ENCODE peak calls at places on chromosomes 2 and 18, in seven cellular contexts. O is esophagus squamous epithelium, Q is body of pancreas, Z is GM12891, A is sigmoid colon, V is H54, Y is heart left ventricle. R is an unnamed sample.

GRCh38 chr2:231176061-231176460 is 22.4 kb upstream of the ARMC9 start:
- DNase-seq in O (no peak), Q (no peak), Z (no peak), A (no peak), V (no peak), Y (no peak), R (no peak)

GRCh38 chr2:107633580-107634147 is 193.0 kb upstream of the RGPD4 start:
- DNase-seq in O (no peak), Q (no peak), Z (no peak), A (no peak), V (peak), Y (no peak), R (no peak)

GRCh38 chr2:207133862-207134519 is 31.8 kb downstream of the KLF7 start:
- DNase-seq in O (no peak), Q (peak), Z (no peak), A (peak), V (peak), Y (peak), R (peak)

GRCh38 chr2:240599141-240599583 is 12.6 kb downstream of the CAPN10 start:
- DNase-seq in O (no peak), Q (no peak), Z (no peak), A (peak), V (no peak), Y (no peak), R (peak)

GRCh38 chr2:216713691-216714411 is 18.5 kb upstream of the IGFBP5 start:
- DNase-seq in O (no peak), Q (no peak), Z (no peak), A (peak), V (peak), Y (peak), R (peak)

GRCh38 chr2:7694066-7695000 is 777.1 kb downstream of the RNF144A start:
- DNase-seq in O (no peak), Q (no peak), Z (no peak), A (no peak), V (no peak), Y (no peak), R (no peak)

GRCh38 chr2:191165190-191165643 is 14.4 kb upstream of the STAT4 start:
- DNase-seq in O (no peak), Q (peak), Z (no peak), A (no peak), V (no peak), Y (no peak), R (no peak)

GRCh38 chr2:160252278-160252887 is 52.3 kb upstream of the ITGB6 start:
- DNase-seq in O (no peak), Q (no peak), Z (no peak), A (no peak), V (no peak), Y (no peak), R (no peak)

GRCh38 chr2:2256011-2256410 is 75.1 kb downstream of the MYT1L start:
- DNase-seq in O (no peak), Q (no peak), Z (no peak), A (no peak), V (no peak), Y (no peak), R (no peak)

GRCh38 chr2:215531284-215531683 is 95.4 kb upstream of the FN1 start:
- DNase-seq in O (no peak), Q (no peak), Z (no peak), A (no peak), V (no peak), Y (no peak), R (no peak)

GRCh38 chr2:218448934-218449333 is 30.0 kb downstream of the VIL1 start:
- DNase-seq in O (no peak), Q (no peak), Z (no peak), A (no peak), V (peak), Y (no peak), R (no peak)

GRCh38 chr2:153967248-153967973 is 95.7 kb downstream of the GALNT13 start:
- DNase-seq in O (no peak), Q (no peak), Z (no peak), A (no peak), V (no peak), Y (no peak), R (no peak)

GRCh38 chr2:41782306-41783158 is 265.3 kb upstream of the PKDCC start:
- DNase-seq in O (no peak), Q (no peak), Z (peak), A (no peak), V (peak), Y (no peak), R (no peak)

GRCh38 chr2:239223330-239224248 is 177.2 kb downstream of the HDAC4 start:
- DNase-seq in O (no peak), Q (peak), Z (no peak), A (peak), V (no peak), Y (no peak), R (peak)

GRCh38 chr18:79857082-79857661 is 59.4 kb downstream of the KCNG2 start:
- DNase-seq in O (no peak), Q (peak), Z (no peak), A (no peak), V (no peak), Y (no peak), R (no peak)

GRCh38 chr2:32802877-32803276 is 143.9 kb upstream of the LTBP1 start:
- DNase-seq in O (no peak), Q (no peak), Z (no peak), A (no peak), V (no peak), Y (no peak), R (no peak)

GRCh38 chr18:4557502-4557901 is 102.4 kb upstream of the DLGAP1 start:
- DNase-seq in O (no peak), Q (no peak), Z (no peak), A (no peak), V (no peak), Y (no peak), R (no peak)

GRCh38 chr18:22176622-22177495 is 7.5 kb downstream of the GATA6 start:
- DNase-seq in O (no peak), Q (no peak), Z (no peak), A (no peak), V (no peak), Y (no peak), R (no peak)

GRCh38 chr18:50327983-50328382 is 40.5 kb upstream of the CXXC1 start:
- DNase-seq in O (no peak), Q (no peak), Z (no peak), A (no peak), V (no peak), Y (no peak), R (no peak)

GRCh38 chr2:106095478-106096392 is 98.4 kb downstream of the UXS1 start:
- DNase-seq in O (no peak), Q (no peak), Z (no peak), A (no peak), V (no peak), Y (no peak), R (no peak)

GRCh38 chr2:237222178-237222577 is 136.5 kb downstream of the COPS8 start:
- DNase-seq in O (no peak), Q (no peak), Z (no peak), A (no peak), V (no peak), Y (no peak), R (no peak)

GRCh38 chr2:48912110-48912509 is 156.6 kb upstream of the LHCGR start:
- DNase-seq in O (no peak), Q (no peak), Z (no peak), A (no peak), V (no peak), Y (no peak), R (no peak)

GRCh38 chr2:63697160-63697559 is 108.4 kb downstream of the MDH1 start:
- DNase-seq in O (no peak), Q (no peak), Z (no peak), A (no peak), V (no peak), Y (no peak), R (no peak)

GRCh38 chr2:195304310-195304709 is 352.7 kb upstream of the SLC39A10 start:
- DNase-seq in O (no peak), Q (no peak), Z (no peak), A (no peak), V (no peak), Y (no peak), R (no peak)

GRCh38 chr18:70490008-70490933 is 201.4 kb downstream of the SOCS6 start:
- DNase-seq in O (no peak), Q (peak), Z (no peak), A (no peak), V (no peak), Y (no peak), R (no peak)

GRCh38 chr2:38098351-38099095 is 22.6 kb upstream of the CYP1B1 start:
- DNase-seq in O (no peak), Q (no peak), Z (no peak), A (no peak), V (no peak), Y (no peak), R (no peak)

GRCh38 chr2:63587814-63588384 is 378 bp downstream of the WDPCP start:
- DNase-seq in O (no peak), Q (no peak), Z (no peak), A (no peak), V (no peak), Y (no peak), R (no peak)

GRCh38 chr18:23871410-23871809 is 143.1 kb upstream of the TTC39C start:
- DNase-seq in O (no peak), Q (no peak), Z (peak), A (no peak), V (no peak), Y (peak), R (no peak)

GRCh38 chr2:126657146-126657635 is 1.2 kb downstream of the GYPC start:
- DNase-seq in O (no peak), Q (peak), Z (no peak), A (peak), V (peak), Y (peak), R (peak)

GRCh38 chr2:237689569-237690131 is 62.3 kb downstream of the LRRFIP1 start:
- DNase-seq in O (no peak), Q (peak), Z (no peak), A (peak), V (no peak), Y (no peak), R (peak)

GRCh38 chr2:204024503-204024902 is 87.9 kb downstream of the ICOS start:
- DNase-seq in O (no peak), Q (no peak), Z (no peak), A (no peak), V (no peak), Y (no peak), R (peak)

GRCh38 chr2:231469568-231469920 is 5.3 kb upstream of the NCL start:
- DNase-seq in O (no peak), Q (no peak), Z (no peak), A (no peak), V (no peak), Y (no peak), R (no peak)

GRCh38 chr2:158926478-158926948 is 41.9 kb upstream of the TANC1 start:
- DNase-seq in O (no peak), Q (no peak), Z (no peak), A (no peak), V (no peak), Y (no peak), R (no peak)

GRCh38 chr2:216925632-216926366 is 65.9 kb upstream of the TNP1 start:
- DNase-seq in O (no peak), Q (no peak), Z (no peak), A (no peak), V (no peak), Y (no peak), R (no peak)

GRCh38 chr2:226159875-226160479 is 639.6 kb downstream of the IRS1 start:
- DNase-seq in O (no peak), Q (no peak), Z (no peak), A (no peak), V (no peak), Y (no peak), R (no peak)

GRCh38 chr18:475202-475624 is 25.3 kb downstream of the COLEC12 start:
- DNase-seq in O (no peak), Q (no peak), Z (no peak), A (peak), V (peak), Y (no peak), R (no peak)

GRCh38 chr2:165293439-165294420 is 54.5 kb downstream of the SCN2A start:
- DNase-seq in O (no peak), Q (peak), Z (peak), A (no peak), V (peak), Y (no peak), R (peak)

GRCh38 chr2:135849087-135849486 is 12.1 kb upstream of the LCT start:
- DNase-seq in O (no peak), Q (no peak), Z (no peak), A (no peak), V (no peak), Y (no peak), R (no peak)

GRCh38 chr2:135853401-135853800 is 16.4 kb upstream of the LCT start:
- DNase-seq in O (no peak), Q (no peak), Z (no peak), A (no peak), V (no peak), Y (no peak), R (no peak)

GRCh38 chr2:135850811-135851668 is 14.1 kb upstream of the LCT start:
- DNase-seq in O (no peak), Q (no peak), Z (no peak), A (no peak), V (no peak), Y (no peak), R (no peak)

GRCh38 chr2:135845997-135846396 is 9.0 kb upstream of the LCT start:
- DNase-seq in O (no peak), Q (no peak), Z (no peak), A (no peak), V (no peak), Y (no peak), R (no peak)

DNA sequence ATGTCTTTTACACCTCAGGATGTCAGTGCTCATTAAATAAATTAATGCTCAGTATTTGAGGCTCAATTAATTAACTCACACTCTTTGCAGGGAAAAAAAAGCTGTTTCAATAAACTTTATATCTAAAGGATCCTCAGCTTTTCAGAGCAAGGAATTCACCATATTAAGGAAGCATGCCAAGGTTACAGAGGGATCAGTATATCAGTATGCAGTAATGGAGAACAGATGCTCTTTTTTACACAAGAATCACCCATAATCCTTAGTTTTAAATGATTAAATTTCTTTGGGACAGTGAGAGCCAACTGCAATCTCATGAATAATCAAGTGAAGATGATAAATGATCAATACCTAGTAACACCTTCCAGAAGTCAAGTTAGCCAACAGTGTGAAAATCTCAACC is 14.9 kb upstream of the LCT start:
- DNase-seq in O (no peak), Q (no peak), Z (no peak), A (no peak), V (no peak), Y (no peak), R (no peak)
- TF ChIP-seq POLR2A in O (no peak), Q (no peak), Z (no peak), A (no peak), V (no peak), Y (no peak), R (no peak)

GRCh38 chr18:31204833-31205232 is 42.2 kb upstream of the DSC1 start:
- DNase-seq in O (no peak), Q (no peak), Z (no peak), A (no peak), V (no peak), Y (no peak), R (no peak)

GRCh38 chr18:31206064-31206463 is 43.4 kb upstream of the DSC1 start:
- DNase-seq in O (no peak), Q (no peak), Z (no peak), A (no peak), V (no peak), Y (no peak), R (no peak)

GRCh38 chr18:31209041-31209440 is 46.4 kb upstream of the DSC1 start:
- DNase-seq in O (no peak), Q (no peak), Z (no peak), A (no peak), V (no peak), Y (no peak), R (no peak)

GRCh38 chr18:31205273-31205672 is 42.6 kb upstream of the DSC1 start:
- DNase-seq in O (no peak), Q (no peak), Z (no peak), A (no peak), V (no peak), Y (no peak), R (no peak)

DNA sequence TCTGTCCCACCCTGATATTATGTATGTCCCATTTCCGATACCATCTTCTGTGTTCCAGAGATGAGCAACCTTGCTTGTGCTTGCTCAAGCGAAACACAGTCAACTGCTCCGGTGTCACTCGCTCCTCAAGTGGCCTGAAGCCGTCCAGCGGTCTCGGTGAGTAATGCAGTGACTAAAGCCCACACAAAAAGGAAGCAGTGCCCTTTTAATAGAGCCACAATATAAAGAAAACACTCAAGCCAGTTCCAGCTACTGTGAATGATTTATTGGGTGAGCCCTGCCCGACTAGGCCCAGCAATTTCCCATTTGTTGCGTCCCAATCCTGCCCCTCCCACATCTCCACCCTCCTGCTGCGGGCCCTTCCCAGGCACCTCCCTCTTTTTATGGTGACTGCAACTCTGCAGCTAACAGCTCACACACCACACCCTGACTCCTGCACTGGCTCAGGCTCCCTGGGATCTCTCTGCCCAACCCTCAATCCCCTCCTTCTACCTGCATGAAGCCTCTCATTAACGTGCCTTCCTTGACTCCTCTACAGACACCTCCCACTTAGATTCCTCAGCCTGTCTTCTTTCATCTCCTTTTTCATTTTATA is 44.2 kb upstream of the DSC1 start:
- DNase-seq in O (no peak), Q (peak), Z (peak), A (no peak), V (peak), Y (no peak), R (peak)
- TF ChIP-seq POLR2A in O (peak), Q (no peak), Z (no peak), A (no peak), V (no peak), Y (peak), R (no peak)

DNA sequence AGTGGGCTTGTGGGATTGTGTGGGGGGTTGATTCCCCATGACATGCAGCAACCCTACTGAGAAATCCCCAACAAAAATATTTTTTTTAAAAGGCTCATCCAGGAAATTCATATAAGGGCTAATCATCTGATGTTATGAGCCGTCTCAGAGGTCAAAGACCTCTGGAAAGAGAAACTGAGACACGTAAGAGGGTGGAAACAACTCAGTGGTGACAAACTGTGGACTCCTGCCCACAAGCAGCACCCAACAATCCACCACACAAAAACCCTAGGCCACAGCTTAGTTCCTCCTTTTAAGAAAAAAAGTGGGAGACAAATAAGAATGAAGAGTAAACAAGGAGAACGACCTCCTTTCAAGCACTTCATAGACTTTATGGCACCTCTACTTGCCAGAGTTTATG is 1096.1 kb upstream of the NRXN1 start:
- DNase-seq in O (no peak), Q (no peak), Z (no peak), A (no peak), V (no peak), Y (no peak), R (no peak)
- TF ChIP-seq POLR2A in O (no peak), Q (no peak), Z (no peak), A (no peak), V (no peak), Y (no peak), R (no peak)

GRCh38 chr18:62425465-62426190 is 97.2 kb upstream of the ZCCHC2 start:
- DNase-seq in O (no peak), Q (peak), Z (no peak), A (peak), V (no peak), Y (no peak), R (peak)

GRCh38 chr18:62426191-62426488 is 96.7 kb upstream of the ZCCHC2 start:
- DNase-seq in O (no peak), Q (no peak), Z (no peak), A (no peak), V (no peak), Y (no peak), R (no peak)

GRCh38 chr18:62418258-62418657 is 93.1 kb downstream of the TNFRSF11A start:
- DNase-seq in O (no peak), Q (no peak), Z (no peak), A (no peak), V (no peak), Y (no peak), R (no peak)

GRCh38 chr18:62420151-62420512 is 95.0 kb downstream of the TNFRSF11A start:
- DNase-seq in O (no peak), Q (no peak), Z (no peak), A (no peak), V (no peak), Y (no peak), R (no peak)

GRCh38 chr18:62420513-62421209 is 95.6 kb downstream of the TNFRSF11A start:
- DNase-seq in O (no peak), Q (peak), Z (peak), A (no peak), V (no peak), Y (no peak), R (peak)
- TF ChIP-seq POLR2A in O (no peak), Q (no peak), Z (no peak), A (no peak), V (no peak), Y (no peak), R (no peak)

GRCh38 chr2:112032615-112033457 is 22.2 kb upstream of the TMEM87B start:
- DNase-seq in O (no peak), Q (peak), Z (no peak), A (peak), V (no peak), Y (no peak), R (no peak)
- TF ChIP-seq POLR2A in O (no peak), Q (no peak), Z (no peak), A (no peak), V (no peak), Y (no peak), R (no peak)

GRCh38 chr2:150480241-150480640 is 7.2 kb downstream of the RND3 start:
- DNase-seq in O (no peak), Q (peak), Z (no peak), A (peak), V (no peak), Y (no peak), R (no peak)

GRCh38 chr2:150480971-150481830 is 6.3 kb downstream of the RND3 start:
- DNase-seq in O (no peak), Q (no peak), Z (no peak), A (no peak), V (no peak), Y (no peak), R (no peak)

GRCh38 chr2:150478206-150478974 is 9.1 kb downstream of the RND3 start:
- DNase-seq in O (no peak), Q (no peak), Z (no peak), A (no peak), V (no peak), Y (no peak), R (no peak)

GRCh38 chr2:150477347-150477746 is 10.1 kb downstream of the RND3 start:
- DNase-seq in O (no peak), Q (peak), Z (no peak), A (no peak), V (no peak), Y (no peak), R (no peak)

GRCh38 chr2:150479075-150479915 is 8.2 kb downstream of the RND3 start:
- DNase-seq in O (no peak), Q (no peak), Z (no peak), A (no peak), V (no peak), Y (no peak), R (no peak)
- TF ChIP-seq POLR2A in O (no peak), Q (no peak), Z (no peak), A (no peak), V (no peak), Y (no peak), R (no peak)

GRCh38 chr2:130336877-130337734 is 5.6 kb upstream of the IMP4 start:
- DNase-seq in O (no peak), Q (peak), Z (no peak), A (peak), V (no peak), Y (no peak), R (peak)
- TF ChIP-seq POLR2A in O (no peak), Q (no peak), Z (no peak), A (no peak), V (peak), Y (no peak), R (no peak)

GRCh38 chr2:43005211-43005974 is 213.0 kb upstream of the HAAO start:
- DNase-seq in O (no peak), Q (peak), Z (no peak), A (no peak), V (no peak), Y (no peak), R (peak)
- TF ChIP-seq POLR2A in O (no peak), Q (peak), Z (no peak), A (no peak), V (no peak), Y (no peak), R (no peak)